ENCODE peak calls at places on chromosome 4, in seven cellular contexts. One of them, this sample, is unnamed.

GRCh38 chr4:4506961-4507360 is 34.9 kb downstream of the STX18 start:
- DNase-seq in B cell: no peak
- DNase-seq in GM20000: no peak
- DNase-seq in activated B cell treated with CpG ODN at 0.5 μM for 24 hours: no peak
- DNase-seq in GM23338: no peak
- DNase-seq in type B pancreatic cell: no peak
- DNase-seq in Calu3: no peak
- DNase-seq in this sample: no peak

GRCh38 chr4:144582975-144583374 is 63.0 kb upstream of the HHIP start:
- DNase-seq in B cell: no peak
- DNase-seq in GM20000: no peak
- DNase-seq in activated B cell treated with CpG ODN at 0.5 μM for 24 hours: no peak
- DNase-seq in GM23338: no peak
- DNase-seq in type B pancreatic cell: no peak
- DNase-seq in Calu3: no peak
- DNase-seq in this sample: no peak

GRCh38 chr4:121219222-121219621 is 55.1 kb upstream of the TNIP3 start:
- DNase-seq in B cell: no peak
- DNase-seq in GM20000: no peak
- DNase-seq in activated B cell treated with CpG ODN at 0.5 μM for 24 hours: no peak
- DNase-seq in GM23338: no peak
- DNase-seq in type B pancreatic cell: no peak
- DNase-seq in Calu3: no peak
- DNase-seq in this sample: no peak

GRCh38 chr4:35649784-35650183 is 594.5 kb downstream of the ARAP2 start:
- DNase-seq in B cell: no peak
- DNase-seq in GM20000: no peak
- DNase-seq in activated B cell treated with CpG ODN at 0.5 μM for 24 hours: no peak
- DNase-seq in GM23338: no peak
- DNase-seq in type B pancreatic cell: no peak
- DNase-seq in Calu3: no peak
- DNase-seq in this sample: no peak

GRCh38 chr4:11585506-11585905 is 156.8 kb upstream of the HS3ST1 start:
- DNase-seq in B cell: no peak
- DNase-seq in GM20000: no peak
- DNase-seq in activated B cell treated with CpG ODN at 0.5 μM for 24 hours: no peak
- DNase-seq in GM23338: no peak
- DNase-seq in type B pancreatic cell: no peak
- DNase-seq in Calu3: peak; percentile 47
- DNase-seq in this sample: no peak

GRCh38 chr4:100977274-100977673 is 370.1 kb downstream of the PPP3CA start:
- DNase-seq in B cell: no peak
- DNase-seq in GM20000: no peak
- DNase-seq in activated B cell treated with CpG ODN at 0.5 μM for 24 hours: no peak
- DNase-seq in GM23338: no peak
- DNase-seq in type B pancreatic cell: no peak
- DNase-seq in Calu3: no peak
- DNase-seq in this sample: no peak

GRCh38 chr4:80204433-80204832 is 7.1 kb downstream of the PRDM8 start:
- DNase-seq in B cell: no peak
- DNase-seq in GM20000: peak; percentile 10
- DNase-seq in activated B cell treated with CpG ODN at 0.5 μM for 24 hours: no peak
- DNase-seq in GM23338: no peak
- DNase-seq in type B pancreatic cell: no peak
- DNase-seq in Calu3: no peak
- DNase-seq in this sample: no peak

GRCh38 chr4:100290585-100290984 is 100.3 kb upstream of the DDIT4L start:
- DNase-seq in B cell: no peak
- DNase-seq in GM20000: no peak
- DNase-seq in activated B cell treated with CpG ODN at 0.5 μM for 24 hours: no peak
- DNase-seq in GM23338: no peak
- DNase-seq in type B pancreatic cell: no peak
- DNase-seq in Calu3: no peak
- DNase-seq in this sample: no peak

GRCh38 chr4:25750874-25751273 is 95.2 kb downstream of the SLC34A2 start:
- DNase-seq in B cell: no peak
- DNase-seq in GM20000: no peak
- DNase-seq in activated B cell treated with CpG ODN at 0.5 μM for 24 hours: no peak
- DNase-seq in GM23338: no peak
- DNase-seq in type B pancreatic cell: no peak
- DNase-seq in Calu3: no peak
- DNase-seq in this sample: no peak

GRCh38 chr4:140556372-140557085 is 12.2 kb downstream of the UCP1 start:
- DNase-seq in B cell: peak; percentile 72
- DNase-seq in GM20000: peak; percentile 77
- DNase-seq in activated B cell treated with CpG ODN at 0.5 μM for 24 hours: no peak
- DNase-seq in GM23338: peak; percentile 30
- DNase-seq in type B pancreatic cell: no peak
- DNase-seq in Calu3: no peak
- DNase-seq in this sample: no peak

GRCh38 chr4:153344131-153345010 is at the start of gene MND1:
- DNase-seq in B cell: peak; percentile 89
- DNase-seq in GM20000: peak; percentile 95
- DNase-seq in activated B cell treated with CpG ODN at 0.5 μM for 24 hours: peak; percentile 91
- DNase-seq in GM23338: peak; percentile 96
- DNase-seq in type B pancreatic cell: peak; percentile 96
- DNase-seq in Calu3: peak; percentile 89
- DNase-seq in this sample: peak; percentile 85

GRCh38 chr4:123017636-123018390 is 95.4 kb upstream of the NUDT6 start:
- DNase-seq in B cell: no peak
- DNase-seq in GM20000: no peak
- DNase-seq in activated B cell treated with CpG ODN at 0.5 μM for 24 hours: no peak
- DNase-seq in GM23338: no peak
- DNase-seq in type B pancreatic cell: no peak
- DNase-seq in Calu3: no peak
- DNase-seq in this sample: no peak

GRCh38 chr4:153327247-153327646 is 17.2 kb upstream of the MND1 start:
- DNase-seq in B cell: no peak
- DNase-seq in GM20000: peak; percentile 19
- DNase-seq in activated B cell treated with CpG ODN at 0.5 μM for 24 hours: no peak
- DNase-seq in GM23338: no peak
- DNase-seq in type B pancreatic cell: no peak
- DNase-seq in Calu3: no peak
- DNase-seq in this sample: no peak

GRCh38 chr4:35695401-35695800 is 548.9 kb downstream of the ARAP2 start:
- DNase-seq in B cell: no peak
- DNase-seq in GM20000: no peak
- DNase-seq in activated B cell treated with CpG ODN at 0.5 μM for 24 hours: no peak
- DNase-seq in GM23338: peak; percentile 2
- DNase-seq in type B pancreatic cell: no peak
- DNase-seq in Calu3: no peak
- DNase-seq in this sample: no peak

GRCh38 chr4:13103382-13104015 is 380.6 kb downstream of the RAB28 start:
- DNase-seq in B cell: no peak
- DNase-seq in GM20000: no peak
- DNase-seq in activated B cell treated with CpG ODN at 0.5 μM for 24 hours: no peak
- DNase-seq in GM23338: peak; percentile 40
- DNase-seq in type B pancreatic cell: no peak
- DNase-seq in Calu3: no peak
- DNase-seq in this sample: no peak

GRCh38 chr4:165592386-165592785 is 213.6 kb downstream of the CPE start:
- DNase-seq in B cell: no peak
- DNase-seq in GM20000: no peak
- DNase-seq in activated B cell treated with CpG ODN at 0.5 μM for 24 hours: no peak
- DNase-seq in GM23338: no peak
- DNase-seq in type B pancreatic cell: no peak
- DNase-seq in Calu3: no peak
- DNase-seq in this sample: no peak

GRCh38 chr4:103204114-103204513 is 6.0 kb upstream of the CENPE start:
- DNase-seq in B cell: no peak
- DNase-seq in GM20000: no peak
- DNase-seq in activated B cell treated with CpG ODN at 0.5 μM for 24 hours: no peak
- DNase-seq in GM23338: peak; percentile 18
- DNase-seq in type B pancreatic cell: no peak
- DNase-seq in Calu3: peak; percentile 4
- DNase-seq in this sample: no peak

GRCh38 chr4:4851906-4852305 is 7.6 kb upstream of the MSX1 start:
- DNase-seq in B cell: no peak
- DNase-seq in GM20000: no peak
- DNase-seq in activated B cell treated with CpG ODN at 0.5 μM for 24 hours: no peak
- DNase-seq in GM23338: no peak
- DNase-seq in type B pancreatic cell: no peak
- DNase-seq in Calu3: no peak
- DNase-seq in this sample: no peak

GRCh38 chr4:94455081-94455480 is 3.3 kb downstream of the PDLIM5 start:
- DNase-seq in B cell: no peak
- DNase-seq in GM20000: no peak
- DNase-seq in activated B cell treated with CpG ODN at 0.5 μM for 24 hours: no peak
- DNase-seq in GM23338: no peak
- DNase-seq in type B pancreatic cell: no peak
- DNase-seq in Calu3: peak; percentile 46
- DNase-seq in this sample: no peak

GRCh38 chr4:1407657-1408333 is 1.6 kb upstream of the NKX1-1 start:
- DNase-seq in B cell: no peak
- DNase-seq in GM20000: peak; percentile 24
- DNase-seq in activated B cell treated with CpG ODN at 0.5 μM for 24 hours: no peak
- DNase-seq in GM23338: no peak
- DNase-seq in type B pancreatic cell: no peak
- DNase-seq in Calu3: no peak
- DNase-seq in this sample: no peak

GRCh38 chr4:1409079-1409805 is 3.0 kb upstream of the NKX1-1 start:
- DNase-seq in B cell: no peak
- DNase-seq in GM20000: peak; percentile 33
- DNase-seq in activated B cell treated with CpG ODN at 0.5 μM for 24 hours: no peak
- DNase-seq in GM23338: no peak
- DNase-seq in type B pancreatic cell: no peak
- DNase-seq in Calu3: no peak
- DNase-seq in this sample: peak; percentile 31

GRCh38 chr4:1409806-1410425 is 3.7 kb upstream of the NKX1-1 start:
- DNase-seq in B cell: no peak
- DNase-seq in GM20000: peak; percentile 32
- DNase-seq in activated B cell treated with CpG ODN at 0.5 μM for 24 hours: no peak
- DNase-seq in GM23338: no peak
- DNase-seq in type B pancreatic cell: no peak
- DNase-seq in Calu3: no peak
- DNase-seq in this sample: peak; percentile 32

GRCh38 chr4:1406946-1407656 is 859 bp upstream of the NKX1-1 start:
- DNase-seq in B cell: no peak
- DNase-seq in GM20000: peak; percentile 45
- DNase-seq in activated B cell treated with CpG ODN at 0.5 μM for 24 hours: no peak
- DNase-seq in GM23338: peak; percentile 34
- DNase-seq in type B pancreatic cell: no peak
- DNase-seq in Calu3: no peak
- DNase-seq in this sample: peak; percentile 28

GRCh38 chr4:1408418-1408817 is 2.2 kb upstream of the NKX1-1 start:
- DNase-seq in B cell: no peak
- DNase-seq in GM20000: peak; percentile 18
- DNase-seq in activated B cell treated with CpG ODN at 0.5 μM for 24 hours: no peak
- DNase-seq in GM23338: peak; percentile 51
- DNase-seq in type B pancreatic cell: no peak
- DNase-seq in Calu3: no peak
- DNase-seq in this sample: no peak
- TF ChIP-seq CTCF in B cell: no peak
- TF ChIP-seq CTCF in GM20000: no peak
- TF ChIP-seq CTCF in activated B cell treated with CpG ODN at 0.5 μM for 24 hours: no peak
- TF ChIP-seq CTCF in GM23338: peak; percentile 69
- TF ChIP-seq CTCF in type B pancreatic cell: no peak
- TF ChIP-seq CTCF in Calu3: no peak
- TF ChIP-seq CTCF in this sample: no peak

GRCh38 chr4:109432203-109432602 is 1.4 kb upstream of the SEC24B start:
- DNase-seq in B cell: no peak
- DNase-seq in GM20000: no peak
- DNase-seq in activated B cell treated with CpG ODN at 0.5 μM for 24 hours: no peak
- DNase-seq in GM23338: no peak
- DNase-seq in type B pancreatic cell: no peak
- DNase-seq in Calu3: no peak
- DNase-seq in this sample: no peak

GRCh38 chr4:109432676-109433075 is 939 bp upstream of the SEC24B start:
- DNase-seq in B cell: no peak
- DNase-seq in GM20000: no peak
- DNase-seq in activated B cell treated with CpG ODN at 0.5 μM for 24 hours: no peak
- DNase-seq in GM23338: no peak
- DNase-seq in type B pancreatic cell: no peak
- DNase-seq in Calu3: no peak
- DNase-seq in this sample: no peak

GRCh38 chr4:109434007-109434792 is 585 bp downstream of the SEC24B start:
- DNase-seq in B cell: no peak
- DNase-seq in GM20000: peak; percentile 20
- DNase-seq in activated B cell treated with CpG ODN at 0.5 μM for 24 hours: no peak
- DNase-seq in GM23338: peak; percentile 50
- DNase-seq in type B pancreatic cell: peak; percentile 69
- DNase-seq in Calu3: no peak
- DNase-seq in this sample: no peak

GRCh38 chr4:109434793-109435080 is 1.1 kb downstream of the SEC24B start:
- DNase-seq in B cell: no peak
- DNase-seq in GM20000: no peak
- DNase-seq in activated B cell treated with CpG ODN at 0.5 μM for 24 hours: no peak
- DNase-seq in GM23338: no peak
- DNase-seq in type B pancreatic cell: no peak
- DNase-seq in Calu3: no peak
- DNase-seq in this sample: no peak

DNA sequence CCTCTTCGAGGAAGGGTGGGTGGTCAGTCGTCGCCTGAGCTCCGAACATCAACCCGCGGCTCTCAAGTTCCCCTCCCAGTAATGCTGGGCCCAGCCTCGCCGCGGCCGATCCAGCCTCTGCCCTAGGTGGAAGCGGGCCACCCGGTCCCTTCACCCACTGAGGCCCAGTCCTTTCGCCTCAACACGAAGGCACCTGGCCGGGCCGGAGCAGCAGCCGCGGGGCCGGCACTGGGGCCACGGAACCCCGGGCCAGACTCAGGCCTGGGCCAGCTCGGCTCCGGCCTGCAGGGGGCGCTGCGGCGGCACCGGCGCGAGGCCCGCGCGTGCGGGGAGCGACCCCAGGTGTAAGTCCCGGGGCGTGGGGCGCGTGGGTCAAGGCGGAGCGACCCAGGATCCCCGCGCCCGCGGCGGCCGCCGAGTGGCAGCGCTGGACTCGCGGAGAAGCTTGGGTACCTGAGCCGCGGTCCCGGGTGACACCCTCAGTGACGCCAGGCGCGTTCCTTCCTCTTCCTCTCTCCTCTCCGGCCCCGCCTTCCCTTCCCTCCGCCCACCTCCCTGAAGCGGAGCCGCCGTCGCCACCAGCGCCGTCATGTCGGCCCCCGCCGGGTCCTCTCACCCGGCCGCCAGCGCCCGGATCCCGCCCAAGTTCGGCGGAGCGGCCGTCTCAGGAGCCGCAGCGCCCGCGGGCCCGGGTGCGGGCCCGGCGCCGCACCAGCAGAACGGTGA is at the start of gene SEC24B:
- DNase-seq in B cell: peak; percentile 92
- DNase-seq in GM20000: peak; percentile 93
- DNase-seq in activated B cell treated with CpG ODN at 0.5 μM for 24 hours: peak; percentile 91
- DNase-seq in GM23338: peak; percentile 92
- DNase-seq in type B pancreatic cell: peak; percentile 90
- DNase-seq in Calu3: peak; percentile 80
- DNase-seq in this sample: peak; percentile 69
- TF ChIP-seq CTCF in B cell: peak; percentile 95
- TF ChIP-seq CTCF in GM20000: peak; percentile 83
- TF ChIP-seq CTCF in activated B cell treated with CpG ODN at 0.5 μM for 24 hours: no peak
- TF ChIP-seq CTCF in GM23338: peak; percentile 77
- TF ChIP-seq CTCF in type B pancreatic cell: peak; percentile 100
- TF ChIP-seq CTCF in Calu3: peak; percentile 90
- TF ChIP-seq CTCF in this sample: peak; percentile 87

GRCh38 chr4:61740950-61741638 is 541.0 kb downstream of the ADGRL3 start:
- DNase-seq in B cell: no peak
- DNase-seq in GM20000: no peak
- DNase-seq in activated B cell treated with CpG ODN at 0.5 μM for 24 hours: no peak
- DNase-seq in GM23338: peak; percentile 42
- DNase-seq in type B pancreatic cell: no peak
- DNase-seq in Calu3: no peak
- DNase-seq in this sample: no peak
- TF ChIP-seq CTCF in B cell: no peak
- TF ChIP-seq CTCF in GM20000: no peak
- TF ChIP-seq CTCF in activated B cell treated with CpG ODN at 0.5 μM for 24 hours: no peak
- TF ChIP-seq CTCF in GM23338: no peak
- TF ChIP-seq CTCF in type B pancreatic cell: peak; percentile 43
- TF ChIP-seq CTCF in Calu3: no peak
- TF ChIP-seq CTCF in this sample: no peak

GRCh38 chr4:55077577-55077976 is 47.8 kb downstream of the KDR start:
- DNase-seq in B cell: no peak
- DNase-seq in GM20000: no peak
- DNase-seq in activated B cell treated with CpG ODN at 0.5 μM for 24 hours: no peak
- DNase-seq in GM23338: no peak
- DNase-seq in type B pancreatic cell: no peak
- DNase-seq in Calu3: no peak
- DNase-seq in this sample: no peak
- TF ChIP-seq CTCF in B cell: no peak
- TF ChIP-seq CTCF in GM20000: no peak
- TF ChIP-seq CTCF in activated B cell treated with CpG ODN at 0.5 μM for 24 hours: no peak
- TF ChIP-seq CTCF in GM23338: no peak
- TF ChIP-seq CTCF in type B pancreatic cell: no peak
- TF ChIP-seq CTCF in Calu3: no peak
- TF ChIP-seq CTCF in this sample: no peak

This sample was measured in mesothelial cell of epicardium.